ENCODE peak calls at places on chromosomes 12 and 14, in four cellular contexts. R, O, U and W are unnamed samples.

GRCh38 chr12:120012067-120012621 is 23.1 kb downstream of the BICDL1 start:
- DNase-seq in R (no peak), O (peak; percentile 32), U (no peak), W (peak; percentile 1)

GRCh38 chr14:60645191-60645590 is 4.1 kb downstream of the SIX1 start:
- DNase-seq in R (no peak), U (no peak), O (no peak), W (no peak)

GRCh38 chr14:102540310-102541028 is 30.9 kb upstream of the ANKRD9 start:
- DNase-seq in U (no peak), O (no peak), R (no peak), W (peak; percentile 4)

GRCh38 chr12:26940820-26941219 is 2.5 kb downstream of the FGFR1OP2 start:
- DNase-seq in U (no peak), O (no peak), R (no peak), W (peak; percentile 15)

GRCh38 chr12:116929885-116930284 is 19.1 kb downstream of the FBXW8 start:
- DNase-seq in O (no peak), U (no peak), R (no peak), W (no peak)

GRCh38 chr12:75505706-75506312 is 5.6 kb downstream of the KRR1 start:
- DNase-seq in R (peak; percentile 60), U (no peak), O (no peak), W (peak; percentile 67)

GRCh38 chr14:52080817-52081755 is 12.2 kb upstream of the NID2 start:
- DNase-seq in U (no peak), O (no peak), R (peak; percentile 26), W (peak; percentile 96)

GRCh38 chr12:41437578-41437977 is 249.5 kb downstream of the PDZRN4 start:
- DNase-seq in R (no peak), U (no peak), O (no peak), W (no peak)

GRCh38 chr12:94722664-94723063 is 72.3 kb upstream of the TMCC3 start:
- DNase-seq in U (no peak), O (no peak), R (no peak), W (no peak)

DNA sequence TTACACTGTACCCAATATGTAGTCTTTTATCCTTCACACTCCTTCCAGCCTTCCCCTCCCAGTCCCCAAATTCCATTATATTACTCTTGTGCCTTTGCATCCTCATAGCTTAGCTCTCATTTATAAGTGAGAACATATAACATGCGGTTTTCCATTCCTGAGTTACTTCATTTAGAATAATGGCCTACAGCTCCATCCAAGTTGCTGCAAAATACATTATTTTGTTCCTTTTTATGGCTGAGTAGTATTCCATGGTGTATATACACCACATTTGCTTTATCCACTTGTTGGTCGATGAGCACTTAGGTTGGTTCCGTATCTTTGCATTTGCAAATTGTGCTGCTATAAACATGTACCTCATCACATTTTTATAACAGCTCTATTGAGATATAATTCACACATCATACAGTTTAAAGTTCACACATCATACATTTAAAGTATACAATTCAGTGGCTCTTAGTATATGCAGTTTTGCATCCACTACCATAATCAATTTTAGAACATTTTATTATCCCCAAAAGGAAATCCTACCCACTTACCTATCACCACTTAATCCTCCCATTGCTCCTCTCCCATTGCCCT is 23.5 kb downstream of the RBMS2 start:
- DNase-seq in R (no peak), O (no peak), U (no peak), W (no peak)
- H3K9me1 ChIP-seq in R (no peaks in the 10 kb centered on the region), O (no peaks in the 10 kb centered on the region), U (no peaks in the 10 kb centered on the region), W (peaks cover 12% of the 10 kb centered on the region)

GRCh38 chr14:70401643-70402042 is 15.2 kb downstream of the SYNJ2BP start:
- DNase-seq in O (no peak), U (no peak), R (no peak), W (no peak)
- H3K9me1 ChIP-seq in O (no peaks in the 10 kb centered on the region), U (no peaks in the 10 kb centered on the region), R (no peaks in the 10 kb centered on the region), W (peaks cover 3% of the 10 kb centered on the region)

GRCh38 chr12:121713257-121714155 is 954 bp downstream of the TMEM120B start:
- DNase-seq in R (no peak), O (peak; percentile 29), U (no peak), W (peak; percentile 36)
- H3K9me1 ChIP-seq in R (no peaks in the 10 kb centered on the region), O (peaks cover 3% of the 10 kb centered on the region), U (no peaks in the 10 kb centered on the region), W (peaks cover 26% of the 10 kb centered on the region)

GRCh38 chr14:105343194-105343593 is 28.6 kb downstream of the PACS2 start:
- DNase-seq in R (no peak), U (no peak), O (no peak), W (peak; percentile 56)
- H3K9me1 ChIP-seq in R (no peaks in the 10 kb centered on the region), U (no peaks in the 10 kb centered on the region), O (no peaks in the 10 kb centered on the region), W (no peaks in the 10 kb centered on the region)

GRCh38 chr14:35124127-35124526 is 1.8 kb downstream of the PRORP start:
- DNase-seq in O (no peak), U (no peak), R (no peak), W (no peak)

GRCh38 chr14:35121887-35122695 is at the start of the genes PPP2R3C and PRORP:
- DNase-seq in U (peak; percentile 79), O (peak; percentile 88), R (peak; percentile 95), W (peak; percentile 94)

GRCh38 chr14:35123388-35123703 is 994 bp downstream of the PRORP start:
- DNase-seq in O (no peak), R (no peak), U (no peak), W (no peak)

GRCh38 chr14:35122696-35123387 is 490 bp downstream of the PRORP start:
- DNase-seq in U (peak; percentile 13), O (peak; percentile 6), R (peak; percentile 50), W (peak; percentile 59)

GRCh38 chr14:35121026-35121886 is 534 bp downstream of the PPP2R3C start:
- DNase-seq in R (no peak), O (no peak), U (no peak), W (no peak)
- H3K9me1 ChIP-seq in R (no peaks in the 10 kb centered on the region), O (no peaks in the 10 kb centered on the region), U (no peaks in the 10 kb centered on the region), W (peaks cover 6% of the 10 kb centered on the region)

GRCh38 chr12:91264178-91264577 is 81.6 kb upstream of the DCN start:
- DNase-seq in O (no peak), U (no peak), R (no peak), W (no peak)
- H3K9me1 ChIP-seq in O (no peaks in the 10 kb centered on the region), U (no peaks in the 10 kb centered on the region), R (no peaks in the 10 kb centered on the region), W (no peaks in the 10 kb centered on the region)

DNA sequence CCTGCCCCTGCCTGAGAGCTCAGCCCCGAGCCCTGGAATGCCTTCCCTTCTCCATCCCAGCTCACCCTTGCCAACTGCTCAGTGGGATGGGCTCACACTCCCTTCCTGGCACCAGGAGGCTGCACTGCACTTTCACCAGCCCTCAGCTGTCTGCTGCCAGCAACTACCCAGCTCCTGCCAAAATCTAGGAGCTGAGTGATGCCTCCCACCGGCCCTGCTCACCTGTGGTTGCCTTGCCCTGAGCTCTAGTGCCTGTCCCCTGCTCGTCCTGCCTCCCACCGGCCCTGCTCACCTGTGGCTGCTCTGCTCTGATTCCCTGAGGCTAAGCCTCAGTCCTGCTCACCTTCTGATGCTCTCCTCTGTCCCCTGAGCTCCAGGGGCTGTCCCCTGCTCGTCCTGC is 119.8 kb downstream of the TMEM121 start:
- DNase-seq in O (no peak), U (no peak), R (no peak), W (no peak)
- H3K9me1 ChIP-seq in O (no peaks in the 10 kb centered on the region), U (no peaks in the 10 kb centered on the region), R (no peaks in the 10 kb centered on the region), W (no peaks in the 10 kb centered on the region)

GRCh38 chr12:6394398-6394797 is 10.4 kb downstream of the LTBR start:
- DNase-seq in R (no peak), U (no peak), O (no peak), W (no peak)

GRCh38 chr12:6393109-6393508 is 9.1 kb downstream of the LTBR start:
- DNase-seq in R (no peak), O (no peak), U (no peak), W (no peak)

GRCh38 chr12:6390084-6390799 is 6.3 kb downstream of the LTBR start:
- DNase-seq in R (no peak), O (no peak), U (no peak), W (no peak)

GRCh38 chr12:6392499-6392898 is 8.5 kb downstream of the LTBR start:
- DNase-seq in U (no peak), R (no peak), O (no peak), W (no peak)

DNA sequence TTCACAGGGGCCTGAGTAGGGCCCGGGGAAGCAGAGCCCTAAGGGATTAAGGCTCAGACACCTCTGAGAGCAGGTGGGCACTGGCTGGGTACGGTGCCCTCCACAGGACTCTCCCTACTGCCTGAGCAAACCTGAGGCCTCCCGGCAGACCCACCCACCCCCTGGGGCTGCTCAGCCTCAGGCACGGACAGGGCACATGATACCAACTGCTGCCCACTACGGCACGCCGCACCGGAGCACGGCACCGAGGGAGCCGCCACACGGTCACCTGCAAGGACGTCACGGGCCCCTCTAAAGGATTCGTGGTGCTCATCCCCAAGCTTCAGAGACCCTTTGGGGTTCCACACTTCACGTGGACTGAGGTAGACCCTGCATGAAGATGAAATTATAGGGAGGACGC is 7.1 kb downstream of the LTBR start:
- DNase-seq in U (no peak), O (no peak), R (no peak), W (no peak)
- H3K9me1 ChIP-seq in U (peaks cover 5% of the 10 kb centered on the region), O (no peaks in the 10 kb centered on the region), R (no peaks in the 10 kb centered on the region), W (peaks cover 19% of the 10 kb centered on the region)

DNA sequence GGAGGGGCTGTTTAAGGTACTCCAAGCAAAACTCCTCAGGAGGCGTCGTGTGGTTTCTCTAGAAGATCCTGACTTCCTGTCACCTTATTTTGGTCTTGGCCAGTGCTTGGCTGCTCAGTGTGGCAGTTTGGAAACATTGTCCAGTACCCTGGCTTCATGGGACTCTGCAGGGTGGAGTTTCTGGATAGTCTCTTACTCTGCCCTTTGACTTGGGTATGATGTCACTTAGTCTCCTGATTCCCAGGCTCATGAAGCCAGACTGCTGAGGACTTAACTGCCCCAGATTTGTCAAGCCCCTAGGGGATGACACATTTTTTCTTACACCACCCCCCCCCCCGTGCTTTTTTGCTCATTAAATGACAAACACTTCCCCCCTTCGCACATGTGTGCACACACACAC is 82.7 kb downstream of the ADCK1 start:
- DNase-seq in R (no peak), U (no peak), O (no peak), W (no peak)
- H3K9me1 ChIP-seq in R (no peaks in the 10 kb centered on the region), U (no peaks in the 10 kb centered on the region), O (no peaks in the 10 kb centered on the region), W (no peaks in the 10 kb centered on the region)